ENCODE peak calls at places on chromosomes 11 and 22, in four cellular contexts. One of them, this sample, is unnamed.
A peak's percentile ranks its signal among the peaks of the same experiment; 100 is the strongest.

GRCh38 chr22:21015051-21016006 is at the start of gene P2RX6:
- DNase-seq in mammary epithelial cell: peak; percentile 37
- DNase-seq in CD4-positive, alpha-beta T cell: no peak
- DNase-seq in RWPE1: no peak
- DNase-seq in this sample: no peak

GRCh38 chr22:45645526-45646414 is 25.9 kb upstream of the ATXN10 start:
- DNase-seq in mammary epithelial cell: peak; percentile 46
- DNase-seq in CD4-positive, alpha-beta T cell: peak; percentile 76
- DNase-seq in RWPE1: peak; percentile 57
- DNase-seq in this sample: peak; percentile 77

GRCh38 chr11:120830092-120830491 is 193.8 kb upstream of the TBCEL start:
- DNase-seq in mammary epithelial cell: no peak
- DNase-seq in CD4-positive, alpha-beta T cell: no peak
- DNase-seq in RWPE1: no peak
- DNase-seq in this sample: no peak

GRCh38 chr11:63445720-63446119 is 45.2 kb downstream of the PLAAT5 start:
- DNase-seq in mammary epithelial cell: peak; percentile 63
- DNase-seq in CD4-positive, alpha-beta T cell: no peak
- DNase-seq in RWPE1: peak; percentile 22
- DNase-seq in this sample: no peak

GRCh38 chr22:50419116-50419515 is 55.7 kb downstream of the SBF1 start:
- DNase-seq in mammary epithelial cell: no peak
- DNase-seq in CD4-positive, alpha-beta T cell: no peak
- DNase-seq in RWPE1: no peak
- DNase-seq in this sample: no peak

GRCh38 chr11:18408558-18409242 is 3.4 kb upstream of the LDHC start:
- DNase-seq in mammary epithelial cell: peak; percentile 57
- DNase-seq in CD4-positive, alpha-beta T cell: no peak
- DNase-seq in RWPE1: no peak
- DNase-seq in this sample: peak; percentile 32

GRCh38 chr11:3964056-3964455 is 108.6 kb downstream of the STIM1 start:
- DNase-seq in mammary epithelial cell: no peak
- DNase-seq in CD4-positive, alpha-beta T cell: no peak
- DNase-seq in RWPE1: no peak
- DNase-seq in this sample: no peak

GRCh38 chr11:9060700-9061111 is 30.7 kb downstream of the SCUBE2 start:
- DNase-seq in mammary epithelial cell: no peak
- DNase-seq in CD4-positive, alpha-beta T cell: no peak
- DNase-seq in RWPE1: no peak
- DNase-seq in this sample: peak; percentile 34

GRCh38 chr11:22510010-22510409 is 115.6 kb downstream of the FANCF start:
- DNase-seq in mammary epithelial cell: no peak
- DNase-seq in CD4-positive, alpha-beta T cell: no peak
- DNase-seq in RWPE1: no peak
- DNase-seq in this sample: no peak

GRCh38 chr11:83072689-83073242 is 1.1 kb upstream of the RAB30 start:
- DNase-seq in mammary epithelial cell: no peak
- DNase-seq in CD4-positive, alpha-beta T cell: no peak
- DNase-seq in RWPE1: no peak
- DNase-seq in this sample: no peak

GRCh38 chr11:112481893-112482292 is 221.2 kb upstream of the PLET1 start:
- DNase-seq in mammary epithelial cell: no peak
- DNase-seq in CD4-positive, alpha-beta T cell: no peak
- DNase-seq in RWPE1: no peak
- DNase-seq in this sample: no peak

GRCh38 chr11:3169235-3169951 is 4.3 kb upstream of the OSBPL5 start:
- DNase-seq in mammary epithelial cell: peak; percentile 69
- DNase-seq in CD4-positive, alpha-beta T cell: no peak
- DNase-seq in RWPE1: peak; percentile 31
- DNase-seq in this sample: peak; percentile 31

GRCh38 chr22:47918936-47919505 is 1156.6 kb downstream of the TBC1D22A start:
- DNase-seq in mammary epithelial cell: no peak
- DNase-seq in CD4-positive, alpha-beta T cell: no peak
- DNase-seq in RWPE1: no peak
- DNase-seq in this sample: no peak

GRCh38 chr11:83971063-83971462 is 684.9 kb upstream of the CCDC90B start:
- DNase-seq in mammary epithelial cell: peak; percentile 2
- DNase-seq in CD4-positive, alpha-beta T cell: no peak
- DNase-seq in RWPE1: no peak
- DNase-seq in this sample: no peak

GRCh38 chr11:64209563-64209843 is 3.0 kb downstream of the FERMT3 start:
- DNase-seq in mammary epithelial cell: no peak
- DNase-seq in CD4-positive, alpha-beta T cell: no peak
- DNase-seq in RWPE1: no peak
- DNase-seq in this sample: no peak

GRCh38 chr11:72813740-72814138 is 472 bp upstream of the ATG16L2 start:
- DNase-seq in mammary epithelial cell: peak; percentile 85
- DNase-seq in CD4-positive, alpha-beta T cell: no peak
- DNase-seq in RWPE1: peak; percentile 70
- DNase-seq in this sample: peak; percentile 89

GRCh38 chr11:72814831-72815618 is 814 bp downstream of the ATG16L2 start:
- DNase-seq in mammary epithelial cell: peak; percentile 60
- DNase-seq in CD4-positive, alpha-beta T cell: no peak
- DNase-seq in RWPE1: no peak
- DNase-seq in this sample: peak; percentile 93

GRCh38 chr11:72814139-72814830 is at the start of gene ATG16L2:
- DNase-seq in mammary epithelial cell: peak; percentile 89
- DNase-seq in CD4-positive, alpha-beta T cell: peak; percentile 90
- DNase-seq in RWPE1: peak; percentile 90
- DNase-seq in this sample: peak; percentile 93

GRCh38 chr11:72812604-72812967 is 1.6 kb upstream of the ATG16L2 start:
- DNase-seq in mammary epithelial cell: no peak
- DNase-seq in CD4-positive, alpha-beta T cell: no peak
- DNase-seq in RWPE1: peak; percentile 22
- DNase-seq in this sample: peak; percentile 75

DNA sequence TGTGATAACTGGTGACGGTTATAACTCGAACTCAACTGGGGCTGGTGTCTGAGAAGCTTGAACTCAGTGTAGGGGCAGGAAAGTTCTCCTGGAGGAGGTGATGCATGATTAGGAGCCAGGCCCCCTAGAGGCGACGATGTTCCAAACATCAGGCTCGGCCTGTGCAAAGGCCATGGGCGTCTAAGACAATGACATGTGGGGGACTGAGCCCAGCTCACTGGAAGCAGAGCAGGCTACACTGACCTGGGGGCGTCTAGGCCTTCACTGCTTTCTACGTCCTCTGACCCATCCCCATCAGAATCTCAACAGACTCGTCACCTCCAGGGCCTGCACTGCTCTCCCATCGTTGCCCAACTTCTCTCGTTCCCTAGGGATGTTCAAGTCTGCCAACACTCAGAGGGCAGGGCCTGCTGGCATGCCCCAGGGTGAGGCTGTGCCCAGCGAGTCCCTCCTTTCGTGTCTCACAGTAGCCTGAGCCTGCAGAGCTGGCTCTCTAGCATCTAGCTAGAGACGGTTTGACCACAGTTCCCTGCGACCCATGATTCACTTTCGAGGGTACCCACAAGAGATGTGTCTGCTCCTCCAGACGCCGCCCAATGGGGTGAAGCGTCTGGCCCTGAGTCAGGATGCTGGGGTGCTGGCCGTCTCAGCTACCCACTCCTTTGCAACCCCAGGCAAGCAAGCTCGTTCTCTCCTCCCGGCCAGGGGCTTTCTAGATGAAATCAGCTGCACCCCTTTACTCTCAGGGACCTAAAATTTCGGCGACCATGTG is 1.1 kb upstream of the ATG16L2 start:
- DNase-seq in mammary epithelial cell: peak; percentile 79
- DNase-seq in CD4-positive, alpha-beta T cell: peak; percentile 44
- DNase-seq in RWPE1: peak; percentile 64
- DNase-seq in this sample: peak; percentile 91
- TF ChIP-seq CTCF in mammary epithelial cell: peak; percentile 70
- TF ChIP-seq CTCF in CD4-positive, alpha-beta T cell: peak; percentile 62
- TF ChIP-seq CTCF in RWPE1: peak; percentile 77
- TF ChIP-seq CTCF in this sample: peak; percentile 71

DNA sequence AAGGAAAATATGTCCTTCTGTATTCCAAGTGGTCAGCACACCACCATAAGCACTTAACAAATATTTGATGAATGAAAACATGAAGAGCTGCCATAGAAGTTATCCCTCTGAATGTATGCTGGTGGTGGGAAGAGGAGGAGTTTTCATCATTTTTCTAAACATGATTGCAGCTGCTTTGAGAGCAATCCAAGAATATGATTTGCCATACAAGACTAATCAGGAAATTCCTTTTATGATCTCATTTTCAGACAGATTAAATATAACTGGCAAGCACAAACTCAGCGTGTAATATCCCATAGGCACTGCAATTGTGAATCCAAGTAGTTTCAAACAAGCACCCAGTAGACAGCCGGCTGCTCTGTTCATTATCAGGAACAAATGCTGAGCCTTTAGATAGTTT is 505.7 kb upstream of the LUZP2 start:
- DNase-seq in mammary epithelial cell: no peak
- DNase-seq in CD4-positive, alpha-beta T cell: no peak
- DNase-seq in RWPE1: no peak
- DNase-seq in this sample: no peak
- TF ChIP-seq CTCF in mammary epithelial cell: no peak
- TF ChIP-seq CTCF in CD4-positive, alpha-beta T cell: no peak
- TF ChIP-seq CTCF in RWPE1: no peak
- TF ChIP-seq CTCF in this sample: no peak

GRCh38 chr11:34616830-34617504 is 3.9 kb upstream of the EHF start:
- DNase-seq in mammary epithelial cell: no peak
- DNase-seq in CD4-positive, alpha-beta T cell: no peak
- DNase-seq in RWPE1: no peak
- DNase-seq in this sample: no peak
- TF ChIP-seq CTCF in mammary epithelial cell: no peak
- TF ChIP-seq CTCF in CD4-positive, alpha-beta T cell: no peak
- TF ChIP-seq CTCF in RWPE1: no peak
- TF ChIP-seq CTCF in this sample: no peak

GRCh38 chr11:132846080-132846479 is 686.2 kb downstream of the OPCML start:
- DNase-seq in mammary epithelial cell: no peak
- DNase-seq in CD4-positive, alpha-beta T cell: no peak
- DNase-seq in RWPE1: no peak
- DNase-seq in this sample: no peak

GRCh38 chr11:132840660-132841059 is 691.6 kb downstream of the OPCML start:
- DNase-seq in mammary epithelial cell: no peak
- DNase-seq in CD4-positive, alpha-beta T cell: no peak
- DNase-seq in RWPE1: no peak
- DNase-seq in this sample: no peak

GRCh38 chr11:132840220-132840619 is 692.1 kb downstream of the OPCML start:
- DNase-seq in mammary epithelial cell: no peak
- DNase-seq in CD4-positive, alpha-beta T cell: no peak
- DNase-seq in RWPE1: no peak
- DNase-seq in this sample: no peak

GRCh38 chr11:132848336-132848735 is 684.0 kb downstream of the OPCML start:
- DNase-seq in mammary epithelial cell: peak; percentile 90
- DNase-seq in CD4-positive, alpha-beta T cell: no peak
- DNase-seq in RWPE1: no peak
- DNase-seq in this sample: no peak

DNA sequence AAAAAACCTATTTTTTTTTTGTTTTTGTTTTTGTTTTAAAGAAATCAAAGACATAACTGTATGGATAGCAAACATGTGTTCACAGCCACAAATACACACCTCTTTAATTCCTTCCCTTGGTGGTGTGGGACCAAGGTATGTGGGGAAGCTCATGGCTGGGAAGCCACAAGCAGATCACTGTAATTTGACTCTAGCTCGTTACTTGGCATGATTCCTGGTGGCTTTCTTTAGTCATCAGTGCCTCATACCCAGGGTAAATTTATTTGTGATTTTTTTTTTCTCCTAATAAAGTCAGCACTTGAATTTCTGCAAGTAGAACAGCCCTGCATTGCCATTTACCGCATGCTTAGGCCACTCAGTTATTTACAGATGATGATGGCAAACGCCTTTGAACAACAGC is 687.3 kb downstream of the OPCML start:
- DNase-seq in mammary epithelial cell: peak; percentile 90
- DNase-seq in CD4-positive, alpha-beta T cell: no peak
- DNase-seq in RWPE1: peak; percentile 27
- DNase-seq in this sample: no peak
- TF ChIP-seq CTCF in mammary epithelial cell: no peak
- TF ChIP-seq CTCF in CD4-positive, alpha-beta T cell: no peak
- TF ChIP-seq CTCF in RWPE1: no peak
- TF ChIP-seq CTCF in this sample: no peak